ENCODE peak calls at places on chromosomes 3 and 15, in seven cellular contexts. Y is GM23338, D is PC-3, V is hepatocyte, H is H9, U is neural progenitor cell, E is endothelial cell of umbilical vein. L is an unnamed sample.

GRCh38 chr3:121481116-121481895 is 64.5 kb downstream of the POLQ start:
- DNase-seq in Y (no peak), D (peak; percentile 31), V (no peak), H (no peak), U (no peak), E (no peak), L (peak; percentile 6)

GRCh38 chr3:64163019-64163754 is 62.1 kb downstream of the PRICKLE2 start:
- DNase-seq in Y (peak; percentile 35), D (no peak), V (no peak), H (no peak), U (no peak), E (no peak), L (no peak)

GRCh38 chr15:48803877-48804276 is 7.0 kb downstream of the CEP152 start:
- DNase-seq in Y (no peak), D (no peak), V (no peak), H (no peak), U (no peak), E (no peak), L (no peak)

GRCh38 chr3:13612829-13613228 is 63.9 kb downstream of the FBLN2 start:
- DNase-seq in Y (no peak), D (no peak), V (no peak), H (no peak), U (no peak), E (no peak), L (no peak)

GRCh38 chr3:140091143-140091542 is 156.2 kb downstream of the CLSTN2 start:
- DNase-seq in Y (no peak), D (no peak), V (peak; percentile 11), H (no peak), U (no peak), E (no peak), L (peak; percentile 65)

GRCh38 chr3:32685604-32686185 is 707 bp downstream of the CNOT10 start:
- DNase-seq in Y (no peak), D (peak; percentile 12), V (no peak), H (no peak), U (no peak), E (no peak), L (no peak)

GRCh38 chr3:63264716-63265115 is 13.4 kb upstream of the SYNPR start:
- DNase-seq in Y (peak; percentile 30), D (no peak), V (no peak), H (no peak), U (no peak), E (no peak), L (no peak)

GRCh38 chr15:83830381-83830780 is 176.5 kb downstream of the ADAMTSL3 start:
- DNase-seq in Y (no peak), D (no peak), V (no peak), H (no peak), U (no peak), E (no peak), L (no peak)

GRCh38 chr3:70742081-70742480 is 429.6 kb upstream of the MDFIC2 start:
- DNase-seq in Y (no peak), D (no peak), V (no peak), H (no peak), U (no peak), E (peak; percentile 66), L (no peak)

GRCh38 chr3:15781131-15781530 is 16.6 kb downstream of the ANKRD28 start:
- DNase-seq in Y (no peak), D (no peak), V (no peak), H (no peak), U (no peak), E (no peak), L (no peak)

GRCh38 chr3:104909188-104909587 is 457.5 kb upstream of the ALCAM start:
- DNase-seq in Y (no peak), D (peak; percentile 81), V (peak; percentile 19), H (no peak), U (no peak), E (peak; percentile 85), L (peak; percentile 71)

GRCh38 chr3:9397911-9398714 is 698 bp downstream of the SETD5 start:
- DNase-seq in Y (peak; percentile 63), D (no peak), V (peak; percentile 73), H (peak; percentile 34), U (peak; percentile 57), E (no peak), L (no peak)

GRCh38 chr3:130688015-130688414 is 58.6 kb downstream of the PIK3R4 start:
- DNase-seq in Y (no peak), D (no peak), V (no peak), H (no peak), U (no peak), E (no peak), L (no peak)

GRCh38 chr3:142498397-142499180 is 50.8 kb upstream of the XRN1 start:
- DNase-seq in Y (no peak), D (no peak), V (no peak), H (no peak), U (no peak), E (no peak), L (peak; percentile 23)

GRCh38 chr3:112101946-112102345 is 15.8 kb downstream of the C3orf52 start:
- DNase-seq in Y (no peak), D (peak; percentile 89), V (no peak), H (no peak), U (no peak), E (peak; percentile 58), L (peak; percentile 92)

GRCh38 chr3:149934524-149934923 is 36.2 kb downstream of the PFN2 start:
- DNase-seq in Y (no peak), D (no peak), V (peak; percentile 13), H (no peak), U (no peak), E (no peak), L (peak; percentile 44)

GRCh38 chr3:23035927-23036640 is 167.0 kb upstream of the UBE2E2 start:
- DNase-seq in Y (peak; percentile 34), D (peak; percentile 43), V (peak; percentile 60), H (peak; percentile 61), U (peak; percentile 66), E (no peak), L (no peak)

GRCh38 chr3:101903426-101903825 is 54.1 kb downstream of the NFKBIZ start:
- DNase-seq in Y (no peak), D (peak; percentile 78), V (no peak), H (no peak), U (no peak), E (no peak), L (peak; percentile 12)
- H2AFZ ChIP-seq in Y (peak overlapping the region; percentile 0), D (peak overlapping the region; percentile 21), V (no peak overlapping the region), H (no peak overlapping the region), U (no peak overlapping the region), E (no peak overlapping the region), L (no peak overlapping the region)

DNA sequence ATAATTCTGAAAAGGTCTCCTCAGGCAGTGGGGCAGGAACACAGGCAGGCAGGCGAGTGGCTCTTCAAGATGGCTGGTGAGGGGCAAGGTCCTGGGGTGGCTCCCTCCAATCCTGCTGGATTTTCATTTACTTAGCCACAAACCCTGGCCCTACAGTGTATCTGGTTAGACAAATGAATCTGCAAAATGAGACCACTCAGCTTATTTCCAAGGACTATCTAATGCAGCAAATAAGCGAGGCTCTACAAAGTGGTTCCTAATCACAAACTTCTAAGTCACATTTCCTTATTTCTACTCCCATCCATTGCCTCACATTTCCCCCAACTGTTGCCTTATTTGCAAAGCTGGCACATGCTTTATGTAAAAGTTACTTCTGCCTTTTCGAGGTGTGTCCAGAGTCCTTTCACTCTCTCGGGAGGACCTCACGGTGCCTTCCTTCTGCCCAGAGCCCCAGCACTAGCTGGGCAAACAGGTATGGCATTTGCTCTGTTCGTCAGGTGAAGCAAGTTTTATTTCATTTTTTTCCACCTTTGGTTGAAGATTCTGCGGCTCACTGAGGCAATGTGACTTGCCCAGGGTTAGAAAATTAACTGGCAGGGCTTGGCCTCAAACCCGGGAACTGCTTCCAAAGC is 40.4 kb downstream of the CCDC12 start:
- DNase-seq in Y (no peak), D (no peak), V (no peak), H (no peak), U (no peak), E (no peak), L (no peak)
- H2AFZ ChIP-seq in Y (no peak overlapping the region), D (no peak overlapping the region), V (no peak overlapping the region), H (no peak overlapping the region), U (no peak overlapping the region), E (no peak overlapping the region), L (no peak overlapping the region)

GRCh38 chr3:47979070-47979469 is 37.1 kb downstream of the MAP4 start:
- DNase-seq in Y (no peak), D (no peak), V (no peak), H (no peak), U (no peak), E (no peak), L (no peak)

GRCh38 chr3:47978386-47978785 is 37.8 kb downstream of the MAP4 start:
- DNase-seq in Y (no peak), D (no peak), V (no peak), H (no peak), U (no peak), E (no peak), L (no peak)

GRCh38 chr3:47980795-47981194 is 35.4 kb downstream of the MAP4 start:
- DNase-seq in Y (no peak), D (no peak), V (no peak), H (no peak), U (no peak), E (no peak), L (no peak)

GRCh38 chr3:47976135-47976758 is 40.0 kb downstream of the MAP4 start:
- DNase-seq in Y (no peak), D (no peak), V (no peak), H (no peak), U (no peak), E (no peak), L (no peak)

GRCh38 chr3:47974974-47975470 is 41.2 kb downstream of the MAP4 start:
- DNase-seq in Y (no peak), D (no peak), V (no peak), H (no peak), U (no peak), E (peak; percentile 80), L (no peak)
- H2AFZ ChIP-seq in Y (no peak overlapping the region), D (no peak overlapping the region), V (no peak overlapping the region), H (no peak overlapping the region), U (no peak overlapping the region), E (no peak overlapping the region), L (no peak overlapping the region)

DNA sequence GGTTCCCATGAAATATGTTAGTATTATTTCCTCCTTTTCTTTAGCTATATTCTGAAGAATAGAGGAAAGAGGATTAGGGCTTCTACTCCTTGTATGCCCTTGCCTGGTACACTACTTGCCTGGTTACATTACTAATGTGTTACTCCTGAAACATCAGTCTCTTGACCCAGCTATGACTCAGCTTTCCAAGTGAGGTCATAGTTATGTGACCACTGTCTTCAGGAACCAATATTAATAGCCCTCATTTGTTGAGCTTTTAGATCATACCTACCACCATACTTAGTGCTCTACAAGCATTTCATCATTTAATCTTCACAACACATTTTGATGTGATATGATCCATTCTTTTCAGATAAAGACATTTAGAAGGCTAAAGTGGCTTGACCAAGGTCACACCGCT is 60.3 kb downstream of the CMSS1 start:
- DNase-seq in Y (no peak), D (peak; percentile 71), V (peak; percentile 50), H (no peak), U (no peak), E (peak; percentile 78), L (peak; percentile 94)
- H2AFZ ChIP-seq in Y (no peak overlapping the region), D (no peak overlapping the region), V (no peak overlapping the region), H (no peak overlapping the region), U (no peak overlapping the region), E (no peak overlapping the region), L (no peak overlapping the region)

L was measured in astrocyte.